ENCODE peak calls at places on chromosome 10, in nine cellular contexts. G is suprapubic skin, B is tibial nerve, J is stomach, R is GM12878, H is ovary, Y is transverse colon, Z is A549, I is H1. U is an unnamed sample.

GRCh38 chr10:132223156-132223590 is 36.4 kb downstream of the DPYSL4 start:
- DNase-seq in Z (peak; percentile 85), H (peak; percentile 81), Y (peak; percentile 80), J (peak; percentile 75), I (peak; percentile 86), R (peak; percentile 8), B (peak; percentile 57), G (peak; percentile 78), U (peak; percentile 90)

GRCh38 chr10:86962136-86962980 is 4.0 kb downstream of the SNCG start:
- DNase-seq in B (no peak), R (no peak), I (no peak), J (peak; percentile 21), G (peak; percentile 52), Y (peak; percentile 6), H (peak; percentile 21), Z (no peak), U (peak; percentile 57)

GRCh38 chr10:132836832-132837540 is 51.0 kb upstream of the NKX6-2 start:
- DNase-seq in Z (peak; percentile 69), Y (no peak), J (peak; percentile 50), B (no peak), G (peak; percentile 33), H (peak; percentile 39), I (peak; percentile 81), R (no peak), U (peak; percentile 60)

GRCh38 chr10:87594864-87595263 is 64.8 kb upstream of the PAPSS2 start:
- DNase-seq in G (no peak), Y (no peak), J (no peak), Z (no peak), H (no peak), B (peak; percentile 61), R (no peak), I (no peak), U (no peak)

GRCh38 chr10:29860159-29860558 is 199.2 kb downstream of the JCAD start:
- DNase-seq in H (no peak), Z (no peak), B (no peak), R (no peak), I (no peak), G (no peak), J (no peak), Y (no peak), U (peak; percentile 81)

GRCh38 chr10:63201118-63201517 is 68.0 kb downstream of the NRBF2 start:
- DNase-seq in J (no peak), Y (no peak), H (no peak), B (no peak), Z (no peak), G (no peak), I (no peak), R (no peak), U (no peak)

GRCh38 chr10:62231805-62232204 is 36.8 kb downstream of the RTKN2 start:
- DNase-seq in Z (no peak), J (no peak), I (no peak), R (no peak), Y (no peak), G (no peak), B (no peak), H (no peak), U (no peak)

GRCh38 chr10:53997953-53998352 is 803.1 kb downstream of the PCDH15 start:
- DNase-seq in B (no peak), J (no peak), R (no peak), Z (no peak), G (no peak), I (no peak), Y (no peak), H (no peak), U (no peak)

GRCh38 chr10:89695307-89695706 is 6.1 kb upstream of the KIF20B start:
- DNase-seq in H (no peak), R (no peak), Z (no peak), J (no peak), G (no peak), Y (no peak), I (no peak), B (no peak), U (no peak)

GRCh38 chr10:51999089-51999488 is 299.7 kb upstream of the CSTF2T start:
- DNase-seq in R (no peak), I (no peak), H (no peak), G (no peak), Y (no peak), J (no peak), B (no peak), Z (no peak), U (no peak)

GRCh38 chr10:116274141-116274861 is 1.3 kb upstream of the GFRA1 start:
- DNase-seq in Z (peak; percentile 55), I (peak; percentile 66), B (no peak), Y (no peak), R (no peak), H (peak; percentile 31), G (peak; percentile 67), J (no peak), U (no peak)

GRCh38 chr10:35384265-35384868 is 48.1 kb downstream of the CCNY start:
- DNase-seq in B (no peak), I (no peak), H (no peak), J (no peak), Y (no peak), Z (no peak), G (no peak), R (no peak), U (no peak)

GRCh38 chr10:119644215-119644826 is 6.9 kb upstream of the BAG3 start:
- DNase-seq in R (no peak), I (peak; percentile 96), J (no peak), H (no peak), Y (no peak), B (no peak), G (no peak), Z (no peak), U (no peak)

GRCh38 chr10:101001225-101002035 is 1.8 kb downstream of the LZTS2 start:
- DNase-seq in H (peak; percentile 83), R (no peak), I (no peak), Y (peak; percentile 81), Z (no peak), B (peak; percentile 93), G (peak; percentile 93), J (peak; percentile 71), U (peak; percentile 98)

GRCh38 chr10:49649294-49649693 is 30.2 kb upstream of the C10orf53 start:
- DNase-seq in G (no peak), Z (no peak), Y (no peak), H (no peak), R (no peak), J (peak; percentile 22), I (peak; percentile 61), B (no peak), U (no peak)

GRCh38 chr10:117596666-117597065 is 54.1 kb downstream of the EMX2 start:
- DNase-seq in B (no peak), I (no peak), Z (no peak), G (no peak), Y (no peak), R (no peak), J (no peak), H (no peak), U (no peak)

GRCh38 chr10:91800756-91801155 is 2.5 kb downstream of the TNKS2 start:
- DNase-seq in R (no peak), H (no peak), B (no peak), J (no peak), Y (no peak), Z (no peak), G (no peak), I (no peak), U (no peak)

GRCh38 chr10:91800192-91800591 is 2.0 kb downstream of the TNKS2 start:
- DNase-seq in Y (no peak), I (no peak), G (no peak), H (no peak), B (no peak), Z (no peak), J (no peak), R (no peak), U (no peak)

GRCh38 chr10:91805110-91805825 is 7.0 kb downstream of the TNKS2 start:
- DNase-seq in H (no peak), G (no peak), R (no peak), I (no peak), Y (no peak), J (no peak), B (no peak), Z (no peak), U (no peak)

GRCh38 chr10:91803386-91804125 is 5.3 kb downstream of the TNKS2 start:
- DNase-seq in Y (no peak), B (no peak), G (no peak), J (no peak), H (no peak), I (no peak), R (no peak), Z (no peak), U (no peak)

GRCh38 chr10:91804126-91804510 is 5.9 kb downstream of the TNKS2 start:
- DNase-seq in Y (no peak), I (no peak), R (no peak), H (no peak), B (no peak), Z (no peak), J (no peak), G (no peak), U (no peak)
- TF ChIP-seq EP300 in Y (no peak), I (no peak), R (no peak), H (no peak), B (no peak), Z (no peak), J (no peak), G (no peak), U (no peak)

DNA sequence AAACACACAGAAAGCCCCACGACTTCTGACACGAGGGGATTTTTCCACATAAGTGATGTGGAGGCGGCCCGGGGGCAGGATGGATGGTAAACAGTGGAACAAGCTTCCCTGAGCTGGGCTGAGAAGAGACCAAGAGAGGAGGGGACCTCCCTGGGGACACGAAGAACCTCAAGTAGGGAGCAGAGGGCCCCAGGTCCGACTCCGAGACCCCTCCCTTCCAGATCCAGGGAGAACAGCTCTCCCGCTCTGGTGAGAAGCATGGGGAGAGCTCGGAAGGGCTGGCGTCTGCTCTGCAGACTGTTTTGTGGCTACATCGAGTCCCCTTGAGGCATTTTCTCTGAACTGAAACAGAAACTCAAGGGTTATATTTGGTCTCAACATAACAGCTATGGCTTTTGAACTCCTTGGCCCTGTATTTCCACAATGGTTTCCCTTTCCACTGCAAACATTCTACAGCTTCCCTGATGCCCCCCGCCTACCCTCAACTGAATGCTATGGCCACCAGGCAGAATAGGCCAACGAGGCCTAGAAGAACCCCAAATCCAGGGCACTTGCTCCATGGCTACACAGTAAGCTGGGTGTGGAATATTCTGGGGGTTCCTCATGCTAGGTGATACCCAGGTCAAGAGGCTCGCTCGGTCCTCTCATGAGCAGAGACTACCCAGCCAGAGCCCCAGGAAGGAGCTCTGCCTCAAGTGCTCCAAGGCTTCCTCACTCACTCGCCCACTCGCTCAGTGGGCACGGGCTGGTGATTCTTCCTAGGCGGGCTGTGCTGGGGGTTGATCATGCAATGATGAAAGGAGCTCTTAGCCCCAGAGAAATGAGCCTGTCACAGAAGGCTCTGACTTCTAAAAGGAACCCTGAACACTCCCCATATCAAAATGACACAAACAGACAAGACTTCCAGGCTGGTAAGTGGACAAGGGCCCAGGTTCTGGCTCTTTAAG is 47.5 kb downstream of the FAM53B start:
- DNase-seq in Z (no peak), B (no peak), R (peak; percentile 61), Y (no peak), G (no peak), J (no peak), H (no peak), I (no peak), U (no peak)
- H3K4me1 ChIP-seq in Z (no peaks in the 10 kb centered on the region), B (peaks cover 87% of the 10 kb centered on the region), R (peaks cover 73% of the 10 kb centered on the region), Y (peaks cover 22% of the 10 kb centered on the region), G (peaks cover 53% of the 10 kb centered on the region), J (peaks cover 63% of the 10 kb centered on the region), H (peaks cover 38% of the 10 kb centered on the region), I (no peaks in the 10 kb centered on the region), U (peaks cover 68% of the 10 kb centered on the region)

GRCh38 chr10:102231357-102232318 is 5.5 kb downstream of the ELOVL3 start:
- DNase-seq in R (no peak), B (no peak), Y (peak; percentile 72), G (no peak), Z (peak; percentile 94), I (peak; percentile 94), J (peak; percentile 73), H (no peak), U (no peak)
- TF ChIP-seq EP300 in R (no peak), B (no peak), Y (no peak), G (no peak), Z (no peak), I (no peak), J (no peak), H (no peak), U (no peak)

GRCh38 chr10:129963076-129963830 is 821 bp downstream of the EBF3 start:
- DNase-seq in H (no peak), Z (no peak), J (no peak), B (no peak), Y (no peak), G (no peak), I (peak; percentile 65), R (no peak), U (peak; percentile 65)
- H3K4me1 ChIP-seq in H (peaks cover 12% of the 10 kb centered on the region), Z (peaks cover 6% of the 10 kb centered on the region), J (peaks cover 72% of the 10 kb centered on the region), B (peaks cover 71% of the 10 kb centered on the region), Y (peaks cover 37% of the 10 kb centered on the region), G (peaks cover 54% of the 10 kb centered on the region), I (peaks cover 18% of the 10 kb centered on the region), R (no peaks in the 10 kb centered on the region), U (peaks cover 57% of the 10 kb centered on the region)

U was measured in sigmoid colon.